ENCODE peak calls at places on chromosomes 11 and 22, in four cellular contexts. B is adrenal gland, J is endodermal cell, D is progenitor cell of endocrine pancreas. I is an unnamed sample.

GRCh38 chr11:78231962-78232459 is 43.3 kb downstream of the USP35 start:
- DNase-seq in B (no peak), J (no peak), D (no peak), I (no peak)

GRCh38 chr11:1763336-1763795 is 361 bp downstream of the CTSD start:
- DNase-seq in B (no peak), J (no peak), D (no peak), I (no peak)

GRCh38 chr22:33597274-33597985 is 322.8 kb downstream of the LARGE1 start:
- DNase-seq in B (peak), J (no peak), D (no peak), I (no peak)

GRCh38 chr11:116294630-116295029 is 478.2 kb downstream of the BUD13 start:
- DNase-seq in B (no peak), J (no peak), D (no peak), I (no peak)

GRCh38 chr22:24950272-24950902 is 2.1 kb upstream of the KIAA1671 start:
- DNase-seq in B (no peak), J (peak), D (no peak), I (no peak)

GRCh38 chr11:44223261-44223660 is 86.7 kb downstream of the ALX4 start:
- DNase-seq in B (no peak), J (no peak), D (no peak), I (no peak)

GRCh38 chr22:20904008-20904979 is 12.9 kb upstream of the CRKL start:
- DNase-seq in B (peak), J (no peak), D (no peak), I (no peak)

GRCh38 chr11:126284829-126285228 is 1.9 kb downstream of the TIRAP start:
- DNase-seq in B (peak), J (no peak), D (no peak), I (no peak)

GRCh38 chr11:13434247-13435205 is 28.5 kb downstream of the BTBD10 start:
- DNase-seq in B (no peak), J (no peak), D (no peak), I (no peak)

GRCh38 chr11:109362059-109362458 is 59.9 kb upstream of the C11orf87 start:
- DNase-seq in B (no peak), J (no peak), D (no peak), I (no peak)
- TF ChIP-seq CTCF in B (no peak), J (no peak), D (no peak), I (no peak)

GRCh38 chr11:108405706-108406105 is 61.6 kb downstream of the C11orf65 start:
- DNase-seq in B (no peak), J (no peak), D (no peak), I (no peak)
- TF ChIP-seq CTCF in B (no peak), J (no peak), D (no peak), I (no peak)

DNA sequence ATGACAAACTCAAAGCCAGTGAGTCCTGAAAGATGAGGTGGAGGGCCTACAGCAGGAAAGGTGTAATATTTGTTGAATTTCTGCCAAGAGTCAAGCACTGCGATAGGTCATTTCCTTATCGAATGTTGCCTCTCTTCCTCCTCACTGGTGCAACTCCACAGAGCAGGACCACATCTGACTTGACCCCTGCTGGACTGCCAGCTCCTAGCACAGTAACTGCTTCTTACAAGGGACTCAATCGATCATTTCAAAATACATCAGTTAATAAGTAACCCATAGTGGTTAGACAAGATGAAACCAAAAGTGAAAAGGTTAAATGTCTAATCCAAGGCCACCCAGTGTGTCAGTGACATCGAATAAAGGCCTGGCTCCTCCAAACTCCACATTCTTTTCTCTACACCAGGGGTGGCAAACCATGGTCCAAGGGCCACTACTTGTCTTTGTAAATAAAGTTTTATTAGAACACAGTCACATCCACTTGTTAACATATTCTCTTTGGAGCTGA is 98.5 kb upstream of the CSNK2A3 start:
- DNase-seq in B (no peak), J (no peak), D (no peak), I (no peak)
- TF ChIP-seq CTCF in B (no peak), J (peak), D (peak), I (no peak)

DNA sequence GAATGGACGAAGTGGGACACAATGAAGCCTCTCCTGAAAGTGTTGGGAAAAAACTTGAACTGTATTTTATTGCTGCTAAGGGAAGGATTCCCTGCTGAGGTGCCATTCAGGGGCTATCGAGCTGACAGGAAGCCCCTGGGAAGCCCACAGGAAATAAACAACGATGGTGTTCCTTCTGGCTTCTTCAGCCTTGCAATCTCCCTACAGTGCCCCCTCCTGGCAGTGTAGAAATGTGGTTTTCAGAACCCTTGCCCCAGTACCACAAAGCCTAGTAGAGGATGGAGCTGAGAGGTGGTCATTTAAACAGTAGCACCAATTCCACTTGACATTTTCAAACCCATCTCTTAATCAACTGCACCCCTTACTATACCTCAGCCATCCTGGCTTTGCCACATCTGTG is 676.7 kb upstream of the ARHGAP42 start:
- DNase-seq in B (no peak), J (peak), D (no peak), I (peak)
- TF ChIP-seq CTCF in B (no peak), J (peak), D (no peak), I (no peak)

GRCh38 chr11:3197878-3198528 is 20.6 kb downstream of the MRGPRG start:
- DNase-seq in B (no peak), J (peak), D (no peak), I (no peak)

GRCh38 chr11:3197044-3197715 is 21.4 kb downstream of the MRGPRG start:
- DNase-seq in B (no peak), J (no peak), D (no peak), I (no peak)

GRCh38 chr11:3195251-3196160 is 23.1 kb downstream of the MRGPRG start:
- DNase-seq in B (no peak), J (peak), D (no peak), I (no peak)

GRCh38 chr11:3194016-3194816 is 24.4 kb downstream of the MRGPRG start:
- DNase-seq in B (no peak), J (peak), D (no peak), I (no peak)

DNA sequence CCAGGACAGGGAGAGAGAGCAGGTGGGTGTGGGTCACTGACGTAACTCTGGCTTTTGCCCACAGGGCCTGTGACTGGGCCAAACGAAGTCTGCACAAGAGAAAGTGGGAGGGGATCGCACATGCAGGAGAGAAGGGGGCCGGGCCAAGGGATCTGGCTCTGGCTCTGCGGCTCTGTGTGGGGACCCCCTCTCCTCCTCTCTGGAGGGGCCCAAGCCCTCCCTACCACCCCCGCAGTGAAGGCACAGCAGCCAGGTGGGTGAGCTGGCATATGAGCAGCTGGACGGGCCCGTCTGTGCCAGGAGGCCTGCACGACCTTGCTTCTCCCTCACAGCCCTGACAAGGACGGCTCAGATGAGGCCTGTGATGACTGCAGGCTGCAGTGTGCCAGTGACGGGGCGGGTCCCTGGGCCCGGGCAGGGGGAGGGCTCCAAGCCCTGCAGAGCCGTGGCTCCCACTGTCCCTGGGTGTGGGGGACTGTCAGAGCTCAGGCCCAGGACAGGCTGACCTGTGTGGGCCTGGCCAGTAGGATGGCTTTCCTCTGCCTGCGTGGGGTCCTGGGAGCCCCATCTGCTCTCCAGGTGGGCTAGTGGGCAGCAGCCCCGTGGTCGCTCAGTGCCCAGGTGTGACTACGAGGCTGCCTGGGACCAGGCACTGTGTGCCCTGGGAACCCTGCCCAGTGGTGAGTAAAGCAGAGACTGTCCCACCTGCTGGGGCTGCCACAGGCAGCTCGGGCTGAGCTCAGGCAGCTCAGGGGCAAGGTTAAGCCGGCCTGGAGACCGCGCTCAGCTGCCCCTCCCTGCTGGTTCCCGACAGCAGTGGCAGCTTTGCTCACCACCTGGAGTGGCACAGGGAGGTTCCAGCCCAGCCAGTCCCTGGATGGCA is 22.2 kb downstream of the MRGPRG start:
- DNase-seq in B (peak), J (peak), D (no peak), I (no peak)
- TF ChIP-seq CTCF in B (no peak), J (no peak), D (no peak), I (no peak)